ENCODE peak calls at places on chromosomes 13 and 19, in five cellular contexts. One of them, this sample, is unnamed.

GRCh38 chr19:55241143-55241934 is 12.8 kb upstream of the TMEM86B start:
- DNase-seq in fibroblast of pulmonary artery: no peak
- DNase-seq in HL-60: no peak
- DNase-seq in H9: no peak
- DNase-seq in fibroblast of the aortic adventitia: no peak
- DNase-seq in this sample: no peak

GRCh38 chr19:5131866-5132561 is 163.1 kb downstream of the KDM4B start:
- DNase-seq in fibroblast of pulmonary artery: no peak
- DNase-seq in HL-60: no peak
- DNase-seq in H9: no peak
- DNase-seq in fibroblast of the aortic adventitia: no peak
- DNase-seq in this sample: no peak

GRCh38 chr19:41853768-41854167 is 6.3 kb upstream of the RPS19 start:
- DNase-seq in fibroblast of pulmonary artery: no peak
- DNase-seq in HL-60: no peak
- DNase-seq in H9: no peak
- DNase-seq in fibroblast of the aortic adventitia: no peak
- DNase-seq in this sample: no peak

GRCh38 chr19:16836115-16836905 is 7.1 kb downstream of the SIN3B start:
- DNase-seq in fibroblast of pulmonary artery: no peak
- DNase-seq in HL-60: peak; percentile 79
- DNase-seq in H9: no peak
- DNase-seq in fibroblast of the aortic adventitia: peak; percentile 19
- DNase-seq in this sample: no peak

GRCh38 chr19:36501973-36502372 is 12.6 kb upstream of the ZNF566 start:
- DNase-seq in fibroblast of pulmonary artery: no peak
- DNase-seq in HL-60: no peak
- DNase-seq in H9: no peak
- DNase-seq in fibroblast of the aortic adventitia: no peak
- DNase-seq in this sample: no peak

GRCh38 chr13:72599148-72599743 is 128.2 kb downstream of the MZT1 start:
- DNase-seq in fibroblast of pulmonary artery: no peak
- DNase-seq in HL-60: no peak
- DNase-seq in H9: no peak
- DNase-seq in fibroblast of the aortic adventitia: no peak
- DNase-seq in this sample: no peak

GRCh38 chr13:89550842-89551422 is 1796.6 kb upstream of the MIR17HG start:
- DNase-seq in fibroblast of pulmonary artery: peak; percentile 16
- DNase-seq in HL-60: no peak
- DNase-seq in H9: no peak
- DNase-seq in fibroblast of the aortic adventitia: peak; percentile 0
- DNase-seq in this sample: no peak

GRCh38 chr19:16226878-16227836 is 29.4 kb downstream of the AP1M1 start:
- DNase-seq in fibroblast of pulmonary artery: no peak
- DNase-seq in HL-60: no peak
- DNase-seq in H9: no peak
- DNase-seq in fibroblast of the aortic adventitia: no peak
- DNase-seq in this sample: no peak

GRCh38 chr19:7636691-7637373 is at the start of gene STXBP2:
- DNase-seq in fibroblast of pulmonary artery: peak; percentile 42
- DNase-seq in HL-60: peak; percentile 82
- DNase-seq in H9: peak; percentile 91
- DNase-seq in fibroblast of the aortic adventitia: no peak
- DNase-seq in this sample: peak; percentile 83

GRCh38 chr19:6161271-6161850 is 25.9 kb downstream of the ACSBG2 start:
- DNase-seq in fibroblast of pulmonary artery: no peak
- DNase-seq in HL-60: peak; percentile 72
- DNase-seq in H9: peak; percentile 77
- DNase-seq in fibroblast of the aortic adventitia: no peak
- DNase-seq in this sample: peak; percentile 17

GRCh38 chr19:50332014-50332263 is 2.8 kb upstream of the KCNC3 start:
- DNase-seq in fibroblast of pulmonary artery: no peak
- DNase-seq in HL-60: no peak
- DNase-seq in H9: no peak
- DNase-seq in fibroblast of the aortic adventitia: no peak
- DNase-seq in this sample: no peak

GRCh38 chr13:105389373-105389772 is 1146.1 kb downstream of the EFNB2 start:
- DNase-seq in fibroblast of pulmonary artery: no peak
- DNase-seq in HL-60: peak; percentile 51
- DNase-seq in H9: no peak
- DNase-seq in fibroblast of the aortic adventitia: no peak
- DNase-seq in this sample: no peak

DNA sequence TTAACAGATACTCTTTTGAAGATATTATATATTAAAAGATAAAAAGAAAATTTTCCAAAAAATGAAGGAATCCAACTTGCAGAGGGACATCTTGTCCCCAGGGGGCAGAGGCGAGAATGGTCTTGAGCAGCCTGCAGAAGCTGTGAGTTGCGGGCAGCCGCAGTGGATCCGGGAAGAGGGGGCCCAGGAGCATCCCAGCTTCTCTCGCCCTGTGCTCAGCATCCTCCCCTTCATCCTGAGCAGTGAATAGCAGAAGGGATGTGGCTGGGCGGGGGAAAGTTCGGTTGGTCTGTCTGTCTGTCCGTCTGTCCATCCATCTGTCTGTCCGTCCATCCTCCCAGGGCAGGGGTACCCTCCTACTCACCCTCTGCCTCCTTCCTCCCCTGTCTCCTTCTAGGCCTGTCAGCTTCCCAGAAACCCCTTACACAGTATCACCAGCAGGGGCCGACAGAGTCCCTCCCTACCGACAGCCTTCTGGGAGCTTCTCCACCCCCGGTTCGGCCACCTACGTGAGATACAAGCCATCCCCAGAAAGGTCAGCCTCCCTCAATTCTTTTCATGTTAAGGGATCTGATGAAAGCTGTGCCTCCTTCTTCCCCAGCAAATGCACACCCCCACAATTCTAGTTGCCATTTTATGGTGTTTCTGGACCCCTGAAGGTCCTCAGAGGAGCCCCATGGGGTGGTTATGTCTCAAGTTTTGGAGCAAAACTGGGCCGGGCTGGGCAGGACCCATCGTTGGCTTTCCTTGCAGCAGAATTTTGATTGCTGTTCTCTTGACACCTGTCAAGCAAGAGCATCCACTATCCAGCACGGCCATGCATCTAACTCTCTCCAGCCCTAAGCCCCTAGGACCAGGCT is 81.6 kb downstream of the DPF1 start:
- DNase-seq in fibroblast of pulmonary artery: peak; percentile 63
- DNase-seq in HL-60: peak; percentile 40
- DNase-seq in H9: peak; percentile 85
- DNase-seq in fibroblast of the aortic adventitia: peak; percentile 56
- DNase-seq in this sample: peak; percentile 78
- TF ChIP-seq CTCF in fibroblast of pulmonary artery: peak; percentile 95
- TF ChIP-seq CTCF in HL-60: peak; percentile 16
- TF ChIP-seq CTCF in H9: peak; percentile 89
- TF ChIP-seq CTCF in fibroblast of the aortic adventitia: peak; percentile 89
- TF ChIP-seq CTCF in this sample: peak; percentile 83

GRCh38 chr13:44238011-44238421 is 135.6 kb upstream of the SERP2 start:
- DNase-seq in fibroblast of pulmonary artery: peak; percentile 62
- DNase-seq in HL-60: no peak
- DNase-seq in H9: no peak
- DNase-seq in fibroblast of the aortic adventitia: peak; percentile 68
- DNase-seq in this sample: no peak

GRCh38 chr13:44241638-44242037 is 132.0 kb upstream of the SERP2 start:
- DNase-seq in fibroblast of pulmonary artery: no peak
- DNase-seq in HL-60: no peak
- DNase-seq in H9: no peak
- DNase-seq in fibroblast of the aortic adventitia: no peak
- DNase-seq in this sample: no peak

GRCh38 chr13:44240611-44241010 is 133.0 kb upstream of the SERP2 start:
- DNase-seq in fibroblast of pulmonary artery: no peak
- DNase-seq in HL-60: no peak
- DNase-seq in H9: no peak
- DNase-seq in fibroblast of the aortic adventitia: no peak
- DNase-seq in this sample: no peak

GRCh38 chr13:44244288-44244687 is 129.3 kb upstream of the SERP2 start:
- DNase-seq in fibroblast of pulmonary artery: peak; percentile 30
- DNase-seq in HL-60: no peak
- DNase-seq in H9: no peak
- DNase-seq in fibroblast of the aortic adventitia: no peak
- DNase-seq in this sample: no peak

GRCh38 chr13:44243198-44243852 is 130.3 kb upstream of the SERP2 start:
- DNase-seq in fibroblast of pulmonary artery: peak; percentile 86
- DNase-seq in HL-60: peak; percentile 20
- DNase-seq in H9: peak; percentile 82
- DNase-seq in fibroblast of the aortic adventitia: peak; percentile 57
- DNase-seq in this sample: peak; percentile 49
- TF ChIP-seq CTCF in fibroblast of pulmonary artery: peak; percentile 60
- TF ChIP-seq CTCF in HL-60: no peak
- TF ChIP-seq CTCF in H9: peak; percentile 79
- TF ChIP-seq CTCF in fibroblast of the aortic adventitia: peak; percentile 28
- TF ChIP-seq CTCF in this sample: peak; percentile 54

GRCh38 chr19:11012507-11012906 is 51.7 kb downstream of the SMARCA4 start:
- DNase-seq in fibroblast of pulmonary artery: no peak
- DNase-seq in HL-60: no peak
- DNase-seq in H9: no peak
- DNase-seq in fibroblast of the aortic adventitia: no peak
- DNase-seq in this sample: no peak
- TF ChIP-seq CTCF in fibroblast of pulmonary artery: no peak
- TF ChIP-seq CTCF in HL-60: no peak
- TF ChIP-seq CTCF in H9: no peak
- TF ChIP-seq CTCF in fibroblast of the aortic adventitia: no peak
- TF ChIP-seq CTCF in this sample: no peak

GRCh38 chr13:110239280-110240120 is 67.5 kb downstream of the COL4A1 start:
- DNase-seq in fibroblast of pulmonary artery: no peak
- DNase-seq in HL-60: no peak
- DNase-seq in H9: no peak
- DNase-seq in fibroblast of the aortic adventitia: no peak
- DNase-seq in this sample: no peak
- TF ChIP-seq CTCF in fibroblast of pulmonary artery: peak; percentile 20
- TF ChIP-seq CTCF in HL-60: no peak
- TF ChIP-seq CTCF in H9: peak; percentile 15
- TF ChIP-seq CTCF in fibroblast of the aortic adventitia: no peak
- TF ChIP-seq CTCF in this sample: no peak

DNA sequence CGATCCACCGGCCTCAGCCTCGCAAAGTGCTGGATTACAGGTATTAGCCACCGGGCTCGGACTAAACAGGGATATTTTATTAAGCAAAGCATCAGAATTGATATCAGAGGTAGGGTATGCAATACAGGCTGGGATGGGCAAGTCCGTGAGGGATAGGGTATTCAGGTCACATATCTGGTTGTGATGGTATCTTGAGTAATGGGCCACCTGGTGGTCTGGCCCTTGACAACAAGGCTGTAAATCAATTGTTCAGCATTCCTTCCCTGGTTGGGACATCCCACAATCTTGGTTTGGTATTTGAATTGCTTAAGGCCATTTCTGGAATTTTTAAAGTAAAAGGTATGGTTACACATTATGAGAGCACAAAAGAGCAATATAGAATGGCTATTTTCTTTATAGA is 1588.0 kb downstream of the SLITRK1 start:
- DNase-seq in fibroblast of pulmonary artery: no peak
- DNase-seq in HL-60: no peak
- DNase-seq in H9: peak; percentile 36
- DNase-seq in fibroblast of the aortic adventitia: no peak
- DNase-seq in this sample: no peak
- TF ChIP-seq CTCF in fibroblast of pulmonary artery: no peak
- TF ChIP-seq CTCF in HL-60: no peak
- TF ChIP-seq CTCF in H9: peak; percentile 43
- TF ChIP-seq CTCF in fibroblast of the aortic adventitia: no peak
- TF ChIP-seq CTCF in this sample: no peak

DNA sequence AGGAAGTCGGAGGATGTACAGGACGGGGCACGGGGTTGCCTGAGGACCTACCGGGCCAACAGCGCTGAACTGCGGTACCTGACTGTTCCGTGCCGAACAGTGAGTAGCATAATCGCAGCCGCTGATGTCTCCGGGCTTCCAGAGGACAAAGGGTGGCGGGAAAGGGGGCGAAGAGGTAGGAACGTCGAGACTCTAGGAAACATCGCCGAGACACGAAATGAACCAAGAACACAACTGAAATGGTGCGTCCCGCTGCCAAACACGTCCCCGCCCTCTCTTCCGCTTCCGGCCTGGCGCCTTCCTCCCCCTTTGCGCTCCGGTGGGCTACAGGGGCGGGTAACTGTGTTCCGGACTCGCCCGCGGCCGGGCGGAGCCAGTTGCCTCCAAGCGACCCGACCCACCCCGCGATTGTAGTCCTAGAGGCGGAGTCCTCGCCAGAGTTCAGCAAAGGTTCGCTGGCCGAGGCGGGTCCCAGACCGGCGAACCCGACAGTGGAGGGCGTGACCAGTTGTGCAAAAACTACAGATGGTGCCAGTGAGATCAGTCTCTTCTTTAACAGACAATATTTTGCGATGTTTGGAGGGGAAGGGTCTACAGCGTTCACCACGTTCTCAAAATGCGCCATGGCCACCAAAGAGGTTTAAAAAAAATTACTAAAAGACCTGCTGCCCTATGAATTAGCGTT is at the start of gene MRPS31:
- DNase-seq in fibroblast of pulmonary artery: peak; percentile 96
- DNase-seq in HL-60: peak; percentile 98
- DNase-seq in H9: peak; percentile 97
- DNase-seq in fibroblast of the aortic adventitia: peak; percentile 94
- DNase-seq in this sample: peak; percentile 94
- TF ChIP-seq CTCF in fibroblast of pulmonary artery: no peak
- TF ChIP-seq CTCF in HL-60: no peak
- TF ChIP-seq CTCF in H9: no peak
- TF ChIP-seq CTCF in fibroblast of the aortic adventitia: no peak
- TF ChIP-seq CTCF in this sample: no peak

GRCh38 chr13:109370486-109370885 is 415.9 kb downstream of the IRS2 start:
- DNase-seq in fibroblast of pulmonary artery: no peak
- DNase-seq in HL-60: no peak
- DNase-seq in H9: no peak
- DNase-seq in fibroblast of the aortic adventitia: no peak
- DNase-seq in this sample: no peak
- TF ChIP-seq CTCF in fibroblast of pulmonary artery: no peak
- TF ChIP-seq CTCF in HL-60: no peak
- TF ChIP-seq CTCF in H9: no peak
- TF ChIP-seq CTCF in fibroblast of the aortic adventitia: no peak
- TF ChIP-seq CTCF in this sample: no peak

DNA sequence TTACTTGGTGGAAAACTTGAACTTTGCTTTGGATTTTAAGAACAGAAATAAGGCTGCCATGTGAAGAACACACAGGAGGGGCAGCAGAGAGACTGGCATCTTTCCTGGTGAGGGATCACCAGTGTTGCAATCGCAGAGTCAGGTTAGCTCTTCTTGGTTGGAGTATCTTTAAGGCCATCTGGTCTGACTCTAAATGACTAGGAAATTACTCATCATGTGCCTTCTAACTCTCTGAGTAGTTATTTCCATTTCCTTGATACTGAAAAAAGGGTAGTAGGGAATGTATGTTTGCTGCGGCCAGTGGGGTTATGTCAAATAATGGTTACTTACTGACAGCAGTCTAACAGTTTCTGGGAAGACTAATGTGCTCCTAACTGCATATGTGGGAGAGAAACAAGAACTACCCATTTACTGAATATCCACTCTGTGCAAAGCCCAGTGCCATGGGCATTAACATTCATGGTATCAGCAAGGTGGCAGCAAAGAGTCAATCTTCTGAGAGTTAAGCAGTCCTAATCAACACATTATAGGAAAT is 122.1 kb downstream of the COG6 start:
- DNase-seq in fibroblast of pulmonary artery: peak; percentile 87
- DNase-seq in HL-60: peak; percentile 18
- DNase-seq in H9: no peak
- DNase-seq in fibroblast of the aortic adventitia: peak; percentile 84
- DNase-seq in this sample: no peak
- TF ChIP-seq CTCF in fibroblast of pulmonary artery: peak; percentile 53
- TF ChIP-seq CTCF in HL-60: peak; percentile 6
- TF ChIP-seq CTCF in H9: peak; percentile 42
- TF ChIP-seq CTCF in fibroblast of the aortic adventitia: peak; percentile 53
- TF ChIP-seq CTCF in this sample: no peak